ENCODE peak calls at places on chromosomes 7 and 10, in four cellular contexts. W, I, C and V are unnamed samples.

GRCh38 chr7:12685550-12685949 is 1.9 kb upstream of the ARL4A start:
- DNase-seq in W (no peak), I (no peak), C (peak; percentile 37), V (peak; percentile 24)

GRCh38 chr7:99006739-99007424 is 128.6 kb downstream of the TRRAP start:
- DNase-seq in W (no peak), I (no peak), C (peak; percentile 3), V (no peak)

GRCh38 chr7:99035723-99036530 is 108.0 kb downstream of the SMURF1 start:
- DNase-seq in W (no peak), I (no peak), C (no peak), V (no peak)

GRCh38 chr10:24223953-24224352 is 15.0 kb downstream of the KIAA1217 start:
- DNase-seq in W (no peak), I (peak; percentile 57), C (no peak), V (no peak)

GRCh38 chr7:38840736-38841460 is 68.1 kb downstream of the VPS41 start:
- DNase-seq in W (no peak), I (no peak), C (no peak), V (no peak)

GRCh38 chr10:103951942-103952341 is 15.0 kb upstream of the SLK start:
- DNase-seq in W (no peak), I (no peak), C (no peak), V (no peak)

GRCh38 chr7:99918959-99919813 is at the start of gene TRIM4:
- DNase-seq in W (peak; percentile 80), I (peak; percentile 93), C (peak; percentile 88), V (peak; percentile 39)

GRCh38 chr7:26625286-26625685 is 239.1 kb downstream of the SKAP2 start:
- DNase-seq in W (no peak), I (no peak), C (no peak), V (no peak)

GRCh38 chr7:49001610-49002033 is 77.3 kb downstream of the CDC14C start:
- DNase-seq in W (no peak), I (no peak), C (peak; percentile 13), V (no peak)

DNA sequence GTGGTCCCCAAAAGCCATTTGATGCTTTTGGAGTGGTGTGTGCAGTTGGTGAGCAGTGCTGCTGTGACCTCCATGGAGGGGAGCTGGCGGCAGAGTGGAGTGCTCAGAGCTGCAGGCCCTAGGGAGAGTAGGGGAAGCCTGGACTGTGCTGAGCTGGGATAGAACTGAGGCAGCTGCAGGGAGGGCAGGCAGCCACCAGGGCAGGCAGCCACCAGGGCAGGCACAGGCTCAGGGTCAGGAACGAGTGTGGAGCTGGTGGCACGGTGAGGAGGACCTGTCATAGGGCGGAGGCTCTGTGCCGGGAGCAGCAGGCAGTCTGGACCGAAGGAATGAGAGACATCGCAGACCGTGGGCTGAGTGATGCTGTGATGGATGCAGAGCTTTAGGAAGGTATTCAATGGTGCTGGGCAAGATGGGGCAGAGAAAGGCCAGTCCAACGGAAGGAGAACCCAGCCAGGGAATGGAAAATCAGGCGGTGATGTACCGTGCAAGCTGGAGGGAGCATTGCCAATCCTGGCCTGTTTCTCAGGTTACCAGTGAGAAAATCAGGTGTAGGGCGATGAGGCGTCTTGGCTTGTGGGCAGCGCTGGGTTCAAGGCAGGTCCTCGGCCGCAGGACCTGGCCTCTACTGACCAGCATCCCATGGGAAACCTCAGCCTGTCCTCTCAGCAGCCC is 152.6 kb downstream of the CAMK1D start:
- DNase-seq in W (no peak), I (no peak), C (peak; percentile 57), V (no peak)
- TF ChIP-seq CTCF in W (no peak), I (no peak), C (no peak), V (peak; percentile 7)

GRCh38 chr7:151744051-151744580 is 132.8 kb downstream of the PRKAG2 start:
- DNase-seq in W (no peak), I (no peak), C (no peak), V (no peak)

GRCh38 chr7:151744656-151745055 is 132.3 kb downstream of the PRKAG2 start:
- DNase-seq in W (no peak), I (no peak), C (no peak), V (no peak)

GRCh38 chr7:151745706-151746105 is 131.2 kb downstream of the PRKAG2 start:
- DNase-seq in W (no peak), I (no peak), C (no peak), V (no peak)

GRCh38 chr7:151743481-151743983 is 133.4 kb downstream of the PRKAG2 start:
- DNase-seq in W (no peak), I (no peak), C (no peak), V (no peak)

DNA sequence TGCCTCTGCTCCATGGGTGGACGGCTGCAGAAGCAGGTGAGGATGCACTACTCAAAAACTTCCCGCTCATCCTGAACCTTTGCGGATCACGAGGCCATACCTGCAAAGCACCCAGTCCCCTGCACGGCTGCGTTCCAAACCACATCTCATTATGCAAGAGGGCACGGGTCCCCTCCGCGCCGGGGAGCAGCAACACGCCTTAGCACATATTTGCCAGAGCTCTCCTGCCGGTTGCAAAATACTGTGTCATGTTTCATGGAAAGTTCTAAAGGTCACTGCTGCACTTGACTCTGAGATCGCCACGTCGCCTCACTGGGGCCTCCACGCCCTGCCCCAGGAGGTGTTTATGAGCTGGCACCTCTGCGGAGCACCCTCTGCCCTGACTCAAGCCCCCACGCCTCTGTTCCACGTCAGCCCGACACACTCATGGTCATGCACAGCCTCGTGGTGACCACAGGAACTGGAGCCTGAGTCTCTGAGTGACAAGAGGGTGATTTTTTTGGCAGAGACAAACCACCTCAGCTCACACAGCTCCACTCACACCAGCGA is 131.8 kb downstream of the PRKAG2 start:
- DNase-seq in W (no peak), I (no peak), C (peak; percentile 76), V (no peak)
- TF ChIP-seq CTCF in W (no peak), I (no peak), C (no peak), V (no peak)

GRCh38 chr7:78435355-78435754 is 636.8 kb downstream of the PHTF2 start:
- DNase-seq in W (no peak), I (no peak), C (no peak), V (no peak)

GRCh38 chr7:78433421-78433820 is 634.8 kb downstream of the PHTF2 start:
- DNase-seq in W (no peak), I (no peak), C (no peak), V (no peak)

GRCh38 chr7:78438433-78438832 is 639.9 kb downstream of the PHTF2 start:
- DNase-seq in W (no peak), I (no peak), C (no peak), V (no peak)

GRCh38 chr7:78437118-78437517 is 638.5 kb downstream of the PHTF2 start:
- DNase-seq in W (no peak), I (no peak), C (no peak), V (no peak)

GRCh38 chr7:78434281-78434680 is 635.7 kb downstream of the PHTF2 start:
- DNase-seq in W (no peak), I (no peak), C (no peak), V (no peak)
- TF ChIP-seq CTCF in W (no peak), I (no peak), C (no peak), V (no peak)

GRCh38 chr10:86710987-86711236 is 42.6 kb downstream of the LDB3 start:
- DNase-seq in W (no peak), I (no peak), C (no peak), V (no peak)
- TF ChIP-seq CTCF in W (no peak), I (no peak), C (no peak), V (no peak)

DNA sequence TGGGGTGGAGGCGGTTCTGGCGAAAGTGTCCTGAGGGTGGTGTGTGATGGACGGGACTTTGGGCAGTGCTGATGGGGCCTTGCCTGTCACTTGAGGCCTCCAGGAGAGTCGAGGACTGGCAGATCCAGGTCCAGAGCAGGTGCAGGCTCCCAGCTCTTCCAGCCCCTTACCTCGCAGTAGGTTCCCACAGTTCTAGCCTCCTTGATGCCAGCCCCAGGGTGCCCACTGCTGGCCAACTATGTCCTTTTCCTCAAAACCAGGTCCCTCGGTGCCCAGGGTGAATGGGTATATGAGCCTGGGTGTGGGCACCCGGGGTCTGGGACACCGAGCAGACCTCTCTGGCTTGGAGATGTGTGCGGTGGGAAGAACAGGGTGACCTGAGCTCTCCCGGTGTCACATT is 8.3 kb downstream of the FAM20C start:
- DNase-seq in W (no peak), I (no peak), C (no peak), V (no peak)
- TF ChIP-seq CTCF in W (no peak), I (no peak), C (no peak), V (no peak)

GRCh38 chr7:101169838-101170531 is 4.6 kb upstream of the VGF start:
- DNase-seq in W (peak; percentile 73), I (peak; percentile 81), C (peak; percentile 75), V (peak; percentile 76)

GRCh38 chr7:101169110-101169837 is 3.9 kb upstream of the VGF start:
- DNase-seq in W (no peak), I (no peak), C (no peak), V (no peak)

GRCh38 chr7:101166909-101167644 is 1.7 kb upstream of the VGF start:
- DNase-seq in W (no peak), I (no peak), C (no peak), V (no peak)

GRCh38 chr7:101167645-101168411 is 2.5 kb upstream of the VGF start:
- DNase-seq in W (no peak), I (no peak), C (no peak), V (no peak)

GRCh38 chr7:101168412-101169049 is 3.2 kb upstream of the VGF start:
- DNase-seq in W (no peak), I (no peak), C (no peak), V (no peak)
- TF ChIP-seq CTCF in W (no peak), I (no peak), C (no peak), V (no peak)

GRCh38 chr10:3622845-3623621 is 162.0 kb downstream of the KLF6 start:
- DNase-seq in W (no peak), I (no peak), C (no peak), V (no peak)
- TF ChIP-seq CTCF in W (no peak), I (no peak), C (no peak), V (no peak)

DNA sequence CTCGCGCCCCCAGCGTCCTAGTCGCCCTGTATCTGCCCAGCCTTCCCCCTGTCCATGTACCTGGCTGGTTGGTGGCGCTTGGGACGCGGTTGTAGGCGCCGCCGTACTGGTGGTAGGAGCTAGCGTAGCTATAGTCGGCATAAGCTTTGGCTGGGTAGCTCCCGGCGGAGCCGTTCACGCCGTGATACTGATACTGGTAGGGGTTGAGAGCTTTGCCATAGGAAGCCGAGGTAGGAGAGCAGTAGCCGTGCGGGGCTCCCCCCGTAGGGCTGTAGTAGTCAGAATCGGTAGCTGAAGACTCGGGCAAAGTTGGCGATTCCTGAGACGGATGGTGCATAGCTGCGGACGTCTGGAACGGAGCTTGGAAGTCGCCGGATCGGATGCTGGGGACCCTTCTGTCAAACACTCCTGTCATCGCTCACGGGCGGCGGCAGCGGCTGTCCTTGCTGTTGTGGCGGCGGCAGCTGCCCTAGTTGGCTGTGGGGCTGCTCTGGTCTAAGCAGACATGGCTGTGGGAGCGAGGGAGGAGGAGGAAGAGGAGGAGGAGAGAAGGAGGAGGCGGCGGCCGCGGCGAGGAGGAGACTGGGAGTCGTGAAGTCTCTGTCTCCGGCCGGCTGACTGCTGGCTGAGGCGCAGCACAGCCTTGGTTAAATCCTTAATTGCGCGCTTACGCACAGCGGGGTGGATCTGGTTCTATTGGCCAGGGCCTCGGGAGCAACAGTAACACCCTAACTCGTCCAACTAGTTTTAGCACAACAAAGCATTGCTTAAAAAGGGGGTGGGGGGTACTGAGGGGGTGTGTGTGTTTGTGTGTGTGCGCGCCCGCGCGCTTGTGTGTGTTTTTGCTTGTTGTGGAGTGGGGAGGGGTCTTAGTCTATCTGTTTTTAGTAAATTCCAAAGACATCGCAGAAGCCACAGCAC is at the start of gene DLX5:
- DNase-seq in W (no peak), I (peak; percentile 54), C (no peak), V (peak; percentile 12)
- TF ChIP-seq CTCF in W (no peak), I (no peak), C (no peak), V (no peak)